ENCODE peak calls at places on chromosomes 7 and 10, in nine cellular contexts. D, O, Y, R, X, W, E, A and L are unnamed samples.

GRCh38 chr7:44075296-44076075 is 6.8 kb downstream of the POLM start:
- DNase-seq in D (peak), O (no peak), Y (no peak), R (no peak), X (no peak), W (no peak), E (no peak), A (no peak), L (no peak)

GRCh38 chr10:100993986-100994708 is 5.5 kb upstream of the LZTS2 start:
- DNase-seq in D (peak), O (no peak), Y (no peak), R (no peak), X (no peak), W (no peak), E (no peak), A (no peak), L (peak)

GRCh38 chr10:130240409-130240808 is 104.2 kb downstream of the GLRX3 start:
- DNase-seq in D (no peak), O (no peak), Y (no peak), R (no peak), X (no peak), W (no peak), E (no peak), A (no peak), L (no peak)

GRCh38 chr10:100037758-100038315 is 28.1 kb upstream of the DNMBP start:
- DNase-seq in D (no peak), O (no peak), Y (no peak), R (no peak), X (no peak), W (no peak), E (no peak), A (no peak), L (peak)

GRCh38 chr7:68476966-68477365 is 1121.3 kb upstream of the AUTS2 start:
- DNase-seq in D (no peak), O (no peak), Y (no peak), R (no peak), X (no peak), W (no peak), E (no peak), A (no peak), L (no peak)

GRCh38 chr10:22993314-22993713 is 65.5 kb downstream of the ARMC3 start:
- DNase-seq in D (no peak), O (no peak), Y (no peak), R (no peak), X (no peak), W (no peak), E (no peak), A (no peak), L (no peak)

GRCh38 chr7:127348247-127348631 is 44.3 kb downstream of the ZNF800 start:
- DNase-seq in D (no peak), O (no peak), Y (no peak), R (no peak), X (no peak), W (no peak), E (no peak), A (no peak), L (no peak)

GRCh38 chr7:112081778-112082177 is 124.4 kb downstream of the DOCK4 start:
- DNase-seq in D (no peak), O (no peak), Y (no peak), R (no peak), X (no peak), W (no peak), E (no peak), A (no peak), L (no peak)

GRCh38 chr10:78321500-78321899 is 287.8 kb downstream of the RPS24 start:
- DNase-seq in D (no peak), O (no peak), Y (peak), R (no peak), X (no peak), W (peak), E (no peak), A (no peak), L (no peak)

GRCh38 chr10:27618906-27619305 is 114.8 kb downstream of the RAB18 start:
- DNase-seq in D (no peak), O (no peak), Y (no peak), R (no peak), X (no peak), W (no peak), E (no peak), A (no peak), L (no peak)

GRCh38 chr10:124530215-124530665 is 68.6 kb downstream of the LHPP start:
- DNase-seq in D (peak), O (peak), Y (no peak), R (peak), X (peak), W (peak), E (peak), A (peak), L (peak)

DNA sequence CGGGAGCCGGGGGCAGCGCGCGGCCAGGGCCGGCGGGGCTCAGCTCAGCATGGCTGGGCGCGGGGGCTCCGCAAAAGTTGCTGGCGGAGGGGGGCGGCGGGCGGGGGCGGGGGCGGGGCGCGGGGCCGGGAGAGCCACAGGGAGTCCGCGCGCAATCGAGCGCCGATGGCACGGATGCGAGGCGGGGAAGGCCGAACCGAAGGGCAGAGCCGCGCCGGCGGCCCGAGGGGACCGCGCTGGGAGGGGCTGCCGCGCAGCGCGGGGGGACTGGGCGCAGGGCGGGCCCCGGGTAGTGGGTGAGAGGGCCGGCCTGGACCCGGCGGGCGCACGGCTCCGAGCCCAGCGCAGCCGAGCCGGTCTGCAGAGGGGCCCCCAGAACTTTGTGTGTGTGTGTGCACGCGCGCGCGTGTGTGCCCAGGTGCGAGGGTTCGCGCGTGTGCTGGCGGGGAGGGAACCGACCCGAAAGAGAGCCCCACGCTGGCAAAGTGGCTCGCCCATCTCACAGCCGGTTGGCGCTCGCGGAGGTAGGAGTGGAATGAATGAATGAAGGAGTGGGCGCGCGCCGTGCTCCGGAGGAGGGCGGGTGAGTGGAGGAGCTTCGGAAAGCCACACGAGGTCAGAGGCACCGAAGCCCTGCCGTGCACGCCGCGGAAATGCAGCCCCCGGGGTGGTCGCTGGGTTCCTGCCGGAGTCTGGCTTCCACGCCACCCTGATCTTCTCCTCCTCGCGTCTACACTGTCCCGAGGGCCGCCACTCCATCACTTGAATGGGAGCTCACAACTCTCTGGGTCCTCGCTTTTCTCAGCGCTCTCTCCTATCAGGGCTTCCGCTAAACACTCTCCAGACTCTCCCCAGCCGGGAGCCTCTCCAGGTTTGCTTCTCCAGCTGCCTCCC is at the start of gene HIPK2:
- DNase-seq in D (peak), O (no peak), Y (peak), R (peak), X (peak), W (peak), E (peak), A (peak), L (peak)
- TF ChIP-seq CTCF in D (no peak), O (no peak), Y (no peak), R (no peak), X (no peak), W (no peak), E (no peak), A (no peak), L (no peak)

DNA sequence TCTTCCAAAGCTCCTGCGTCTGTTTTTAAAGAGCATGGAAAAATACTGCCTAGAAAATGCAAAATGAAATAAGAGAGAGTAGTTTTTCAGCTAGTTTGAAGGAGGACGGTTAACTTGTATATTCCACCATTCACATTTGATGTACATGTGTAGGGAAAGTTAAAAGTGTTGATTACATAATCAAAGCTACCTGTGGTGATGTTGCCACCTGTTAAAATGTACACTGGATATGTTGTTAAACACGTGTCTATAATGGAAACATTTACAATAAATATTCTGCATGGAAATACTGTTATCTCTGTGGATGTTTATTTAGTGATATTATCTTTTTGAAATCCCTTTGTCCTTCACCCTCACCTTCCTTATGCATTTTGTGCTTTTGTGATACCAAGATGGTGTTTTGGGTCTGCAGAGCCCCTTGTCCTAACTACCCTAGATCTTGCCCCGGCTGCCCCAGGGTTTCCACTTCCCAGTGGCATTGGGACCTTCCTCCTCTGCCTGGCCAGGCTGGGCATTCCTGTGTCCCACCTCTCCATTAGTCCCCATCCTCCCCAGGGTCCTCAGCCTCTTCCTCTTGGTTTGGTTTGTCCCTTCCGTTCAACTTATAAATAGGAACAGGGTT is 5.2 kb downstream of the IGFBP1 start:
- DNase-seq in D (no peak), O (no peak), Y (peak), R (no peak), X (no peak), W (no peak), E (no peak), A (no peak), L (no peak)
- TF ChIP-seq CTCF in D (no peak), O (no peak), Y (no peak), R (no peak), X (no peak), W (no peak), E (no peak), A (no peak), L (no peak)

DNA sequence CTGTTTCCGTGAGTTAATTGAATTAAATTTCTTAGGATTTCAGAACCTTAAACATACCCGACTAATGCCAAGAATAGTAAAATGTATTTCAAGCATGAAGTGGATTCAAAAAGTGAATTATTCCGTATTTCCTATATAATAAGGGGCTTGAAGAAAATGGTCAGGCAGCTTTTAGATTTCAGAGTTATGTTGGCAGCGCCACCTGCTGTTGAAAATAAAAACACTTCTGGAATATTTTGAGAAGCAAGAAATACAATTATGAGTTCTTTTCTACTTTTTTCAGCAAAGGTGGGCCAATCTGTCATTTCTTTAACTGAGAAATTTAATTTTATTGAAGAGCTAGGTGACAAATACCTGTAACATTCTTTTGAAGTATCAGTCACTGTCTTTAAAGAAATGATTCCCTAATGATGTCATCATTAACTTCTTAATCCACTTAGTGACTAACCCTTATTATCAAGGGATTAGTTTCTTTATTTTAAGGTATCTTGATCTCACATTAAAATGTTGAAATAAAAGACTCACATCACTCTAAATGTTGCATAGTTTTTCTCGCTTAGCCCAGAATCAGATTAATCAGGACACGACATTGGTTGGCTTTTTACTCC is 36.6 kb upstream of the AGR3 start:
- DNase-seq in D (no peak), O (no peak), Y (no peak), R (no peak), X (no peak), W (no peak), E (no peak), A (peak), L (peak)
- TF ChIP-seq CTCF in D (peak), O (no peak), Y (peak), R (peak), X (peak), W (peak), E (peak), A (peak), L (peak)

DNA sequence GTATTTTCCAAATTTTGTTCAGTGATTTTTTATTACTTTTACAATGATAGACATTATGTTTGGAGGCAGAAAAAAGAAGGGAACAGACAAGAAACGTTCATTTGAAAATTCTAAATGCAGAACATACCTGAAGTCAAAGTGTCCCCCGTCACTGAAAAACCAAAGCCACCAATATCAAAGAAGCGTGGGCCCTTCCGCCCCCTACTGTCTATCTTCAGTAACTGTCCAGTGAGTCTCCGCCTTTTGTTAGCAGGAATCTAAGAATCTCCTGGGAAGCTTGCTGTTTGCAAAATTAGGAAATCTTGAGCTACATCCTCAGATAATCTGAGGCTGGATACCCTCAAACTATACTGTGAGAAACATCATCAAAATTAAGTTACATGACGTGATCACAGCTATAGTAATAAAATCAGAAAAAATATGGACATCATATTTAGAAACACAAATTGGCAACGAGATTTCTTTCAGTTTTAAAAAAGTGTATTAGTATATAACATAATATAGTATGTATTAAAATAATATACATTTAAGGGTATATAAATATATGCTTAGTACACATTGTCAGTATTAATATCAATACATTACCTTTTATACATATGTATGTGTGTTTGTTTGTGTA is 169.3 kb upstream of the AKR1E2 start:
- DNase-seq in D (peak), O (no peak), Y (no peak), R (peak), X (no peak), W (no peak), E (peak), A (peak), L (peak)
- TF ChIP-seq CTCF in D (peak), O (peak), Y (peak), R (peak), X (peak), W (peak), E (peak), A (peak), L (peak)

DNA sequence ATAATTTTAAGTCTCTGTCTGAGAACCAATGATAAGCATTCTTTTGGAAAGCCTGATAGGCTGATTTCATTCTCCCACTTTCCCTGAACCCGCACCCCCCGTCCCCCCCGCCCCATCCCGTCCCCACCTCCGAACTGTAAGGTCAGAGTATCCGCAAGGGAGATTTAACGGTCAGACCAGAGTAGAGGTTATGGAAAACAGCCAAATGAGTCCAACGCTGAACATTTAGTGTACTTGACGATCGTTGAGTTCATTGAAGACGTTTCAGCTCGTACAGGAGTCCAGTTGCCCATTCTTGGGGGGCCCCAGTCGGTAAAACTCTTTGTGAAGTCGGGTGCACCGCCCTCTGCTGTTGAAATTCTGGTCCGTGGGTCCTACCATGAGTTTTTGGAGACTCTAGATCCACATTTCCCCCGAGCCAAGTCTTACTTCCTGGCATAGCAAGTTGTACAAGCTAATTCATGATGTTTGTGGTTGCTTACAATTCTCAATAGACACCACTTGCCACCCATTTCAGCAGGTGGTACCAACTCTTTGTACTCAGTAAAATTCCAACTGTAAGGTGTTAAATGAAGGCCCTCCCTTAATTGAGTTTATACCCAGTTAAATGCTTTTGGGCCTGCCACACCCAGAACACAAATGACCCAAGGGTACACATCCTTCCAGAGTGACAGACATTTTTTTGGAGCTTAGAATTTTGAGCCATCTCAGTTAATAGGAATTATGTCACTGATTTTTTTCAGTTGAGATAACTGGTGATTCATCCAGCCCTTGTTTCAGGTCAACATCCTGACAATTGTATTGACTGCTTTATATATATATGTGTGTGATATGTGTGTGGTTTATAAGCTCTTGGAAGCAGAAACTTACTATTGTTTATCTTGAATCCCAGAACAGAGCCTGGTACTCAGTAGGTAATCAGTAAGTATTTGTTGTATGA is 1.2 kb downstream of the MARCHF5 start:
- DNase-seq in D (peak), O (peak), Y (peak), R (peak), X (peak), W (no peak), E (peak), A (peak), L (peak)
- TF ChIP-seq CTCF in D (peak), O (peak), Y (peak), R (peak), X (peak), W (peak), E (peak), A (peak), L (peak)

GRCh38 chr10:119957451-119957850 is 64.9 kb downstream of the SEC23IP start:
- DNase-seq in D (no peak), O (no peak), Y (no peak), R (no peak), X (no peak), W (no peak), E (no peak), A (no peak), L (no peak)
- TF ChIP-seq CTCF in D (no peak), O (no peak), Y (no peak), R (no peak), X (no peak), W (no peak), E (no peak), A (no peak), L (no peak)

DNA sequence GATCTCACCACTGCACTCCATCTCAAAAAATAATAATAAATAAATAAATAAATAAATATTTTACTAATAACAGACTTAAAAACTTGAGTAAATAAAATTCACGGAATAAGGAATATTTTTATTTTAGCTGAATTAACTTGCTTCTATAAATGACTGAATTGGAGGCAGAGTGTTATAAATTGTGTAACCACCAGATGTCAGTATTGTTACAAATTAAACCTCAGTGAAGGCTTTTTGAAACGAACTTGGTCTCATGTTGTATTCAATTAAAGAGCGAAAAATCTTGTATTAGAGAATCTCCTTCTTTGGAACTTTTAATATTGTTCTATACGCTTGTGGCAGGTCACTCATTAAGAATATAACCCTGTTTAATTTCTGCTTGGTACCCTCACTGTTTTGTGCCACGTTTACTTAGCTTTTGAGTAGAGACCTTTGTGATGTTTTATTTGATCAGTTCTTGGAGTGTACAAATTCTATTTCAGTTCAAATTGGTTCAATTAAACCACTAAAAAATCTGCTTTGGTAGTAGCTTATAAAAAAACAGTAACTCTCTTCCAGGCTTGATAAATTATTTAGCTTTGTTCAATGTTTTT is 45.6 kb upstream of the SCIN start:
- DNase-seq in D (no peak), O (no peak), Y (no peak), R (no peak), X (no peak), W (no peak), E (no peak), A (peak), L (peak)
- TF ChIP-seq CTCF in D (peak), O (no peak), Y (peak), R (peak), X (peak), W (peak), E (peak), A (peak), L (peak)

DNA sequence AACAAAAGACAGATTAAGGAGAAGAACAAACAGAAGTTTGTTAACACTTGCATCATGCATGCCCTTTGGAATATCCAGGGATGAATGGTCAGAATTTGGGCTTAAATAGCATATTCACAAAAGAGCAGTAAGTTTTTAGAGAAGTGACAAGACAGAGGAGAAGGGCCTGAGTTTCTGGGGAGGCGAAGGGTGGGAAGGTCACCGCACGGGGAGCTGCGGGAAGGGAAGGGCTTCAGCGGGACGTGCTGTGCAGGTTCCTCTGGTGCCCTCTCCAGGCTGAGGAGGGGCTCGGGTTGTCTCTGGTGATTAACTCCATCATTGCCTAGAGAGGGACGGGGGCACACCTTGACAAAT is 10.4 kb upstream of the ZNF22 start:
- DNase-seq in D (peak), O (no peak), Y (peak), R (no peak), X (no peak), W (no peak), E (no peak), A (peak), L (no peak)
- TF ChIP-seq CTCF in D (no peak), O (peak), Y (no peak), R (no peak), X (no peak), W (peak), E (no peak), A (peak), L (no peak)